ENCODE peak calls at places on chromosomes 2 and 18, in ten cellular contexts. O, E, B, K, M, I, G, D, Y and L are unnamed samples. For H3K4me1, the result is how much of the 10 kb centered on the place peaks cover.

GRCh38 chr2:655626-656025 is 21.6 kb downstream of the TMEM18 start:
- DNase-seq in G (no peak), I (no peak), M (no peak), Y (peak), O (no peak), K (peak), E (no peak), B (no peak), D (no peak), L (no peak)

GRCh38 chr2:229032596-229033234 is 238.4 kb downstream of the PID1 start:
- DNase-seq in M (no peak), O (no peak), B (no peak), G (no peak), E (no peak), Y (no peak), K (no peak), D (no peak), I (no peak), L (no peak)

GRCh38 chr18:25111382-25112070 is 240.4 kb downstream of the ZNF521 start:
- DNase-seq in B (no peak), D (no peak), G (no peak), M (no peak), E (no peak), I (no peak), Y (no peak), K (no peak), O (no peak), L (no peak)

GRCh38 chr2:240510513-240511210 is 47.1 kb downstream of the ANKMY1 start:
- DNase-seq in I (no peak), G (no peak), Y (no peak), K (no peak), B (no peak), E (no peak), D (no peak), O (no peak), M (no peak), L (no peak)

GRCh38 chr2:105879106-105879797 is 134.5 kb downstream of the NCK2 start:
- DNase-seq in D (no peak), I (no peak), M (no peak), Y (no peak), K (no peak), G (no peak), B (no peak), O (no peak), E (peak), L (no peak)

GRCh38 chr2:101745711-101746694 is 48.5 kb downstream of the MAP4K4 start:
- DNase-seq in G (peak), I (no peak), M (no peak), E (no peak), Y (no peak), B (no peak), O (peak), D (no peak), K (no peak), L (no peak)

GRCh38 chr2:157898591-157898996 is 22.5 kb upstream of the ACVR1 start:
- DNase-seq in E (no peak), B (no peak), I (no peak), K (peak), O (peak), D (peak), Y (peak), M (no peak), G (peak), L (no peak)

GRCh38 chr18:37253424-37254255 is 312.0 kb downstream of the CELF4 start:
- DNase-seq in I (no peak), D (peak), O (no peak), B (no peak), G (peak), K (no peak), Y (no peak), E (no peak), M (no peak), L (no peak)

GRCh38 chr18:7601936-7602335 is 34.8 kb downstream of the PTPRM start:
- DNase-seq in D (no peak), Y (no peak), M (no peak), O (no peak), I (no peak), B (no peak), K (no peak), E (no peak), G (no peak), L (no peak)

GRCh38 chr18:42025491-42025890 is 70.5 kb downstream of the PIK3C3 start:
- DNase-seq in B (no peak), M (no peak), O (no peak), Y (no peak), I (no peak), G (no peak), K (no peak), D (no peak), E (no peak), L (no peak)

GRCh38 chr2:171615071-171615470 is 72.2 kb upstream of the DYNC1I2 start:
- DNase-seq in D (no peak), I (no peak), K (no peak), M (no peak), G (no peak), O (no peak), Y (no peak), E (no peak), B (no peak), L (no peak)

GRCh38 chr2:191056218-191056617 is 42.2 kb upstream of the STAT1 start:
- DNase-seq in E (peak), I (no peak), Y (no peak), B (no peak), K (peak), G (no peak), M (no peak), D (no peak), O (no peak), L (no peak)

GRCh38 chr2:48414980-48415764 is 114.8 kb upstream of the STON1 start:
- DNase-seq in M (no peak), K (peak), E (no peak), Y (no peak), D (no peak), O (no peak), G (no peak), B (no peak), I (no peak), L (no peak)

GRCh38 chr18:38415811-38416210 is 850.2 kb upstream of the CELF4 start:
- DNase-seq in E (no peak), I (no peak), O (no peak), D (no peak), K (no peak), B (no peak), M (no peak), Y (no peak), G (no peak), L (no peak)

GRCh38 chr2:232367591-232368233 is 10.8 kb upstream of the ALPP start:
- DNase-seq in O (no peak), B (no peak), M (no peak), G (no peak), E (no peak), D (no peak), Y (no peak), I (no peak), K (no peak), L (no peak)

GRCh38 chr2:235543126-235543750 is 49.4 kb downstream of the AGAP1 start:
- DNase-seq in M (no peak), I (peak), O (no peak), K (no peak), Y (no peak), E (peak), D (peak), B (no peak), G (peak), L (no peak)

GRCh38 chr2:133641497-133641896 is 73.2 kb upstream of the NCKAP5 start:
- DNase-seq in G (peak), Y (no peak), O (peak), D (peak), M (no peak), B (no peak), I (peak), K (no peak), E (peak), L (no peak)

GRCh38 chr2:109009920-109010610 is 21.0 kb upstream of the EDAR start:
- DNase-seq in Y (no peak), K (no peak), G (peak), M (no peak), D (no peak), I (no peak), O (no peak), B (no peak), E (no peak), L (no peak)

GRCh38 chr2:232435805-232436204 is 20.1 kb upstream of the ALPI start:
- DNase-seq in B (no peak), E (no peak), M (no peak), Y (no peak), K (no peak), D (no peak), I (no peak), G (no peak), O (no peak), L (no peak)

GRCh38 chr2:24972315-24972958 is 682 bp upstream of the DNAJC27 start:
- DNase-seq in K (peak), Y (peak), E (peak), M (peak), D (no peak), G (peak), O (peak), I (no peak), B (peak), L (peak)

GRCh38 chr18:25561923-25562322 is 210.0 kb upstream of the ZNF521 start:
- DNase-seq in D (no peak), E (peak), M (no peak), Y (peak), O (no peak), B (no peak), K (peak), I (no peak), G (peak), L (peak)

GRCh38 chr2:200865736-200865995 is 1.2 kb upstream of the CLK1 start:
- DNase-seq in G (no peak), D (no peak), E (no peak), K (no peak), B (no peak), Y (no peak), O (no peak), I (no peak), M (no peak), L (no peak)

GRCh38 chr2:166104773-166105172 is 23.0 kb downstream of the SCN1A start:
- DNase-seq in G (no peak), M (no peak), E (no peak), Y (no peak), K (no peak), I (no peak), B (no peak), D (no peak), O (no peak), L (no peak)

GRCh38 chr2:216495656-216496055 is 3.0 kb upstream of the RPL37A start:
- DNase-seq in G (no peak), O (no peak), M (no peak), K (no peak), E (no peak), Y (no peak), I (no peak), D (no peak), B (no peak), L (no peak)

GRCh38 chr2:216490061-216490460 is 8.6 kb upstream of the RPL37A start:
- DNase-seq in B (no peak), E (no peak), I (no peak), O (peak), D (no peak), M (no peak), K (no peak), G (peak), Y (no peak), L (no peak)

GRCh38 chr2:216491757-216492635 is 6.6 kb upstream of the RPL37A start:
- DNase-seq in I (no peak), M (no peak), E (no peak), K (no peak), D (no peak), G (no peak), B (no peak), Y (no peak), O (no peak), L (peak)

GRCh38 chr2:216497382-216497781 is 1.3 kb upstream of the RPL37A start:
- DNase-seq in M (no peak), D (no peak), K (no peak), Y (no peak), B (no peak), G (no peak), E (no peak), O (no peak), I (no peak), L (no peak)

GRCh38 chr2:216492951-216493685 is 5.5 kb upstream of the RPL37A start:
- DNase-seq in I (no peak), G (peak), O (peak), K (no peak), M (no peak), D (no peak), E (no peak), Y (no peak), B (no peak), L (no peak)
- H3K4me1 ChIP-seq in I (under half), G (under half), O (under half), K (under half), M (under half), D (under half), E (under half), Y (under half), B (under half), L (under half)

DNA sequence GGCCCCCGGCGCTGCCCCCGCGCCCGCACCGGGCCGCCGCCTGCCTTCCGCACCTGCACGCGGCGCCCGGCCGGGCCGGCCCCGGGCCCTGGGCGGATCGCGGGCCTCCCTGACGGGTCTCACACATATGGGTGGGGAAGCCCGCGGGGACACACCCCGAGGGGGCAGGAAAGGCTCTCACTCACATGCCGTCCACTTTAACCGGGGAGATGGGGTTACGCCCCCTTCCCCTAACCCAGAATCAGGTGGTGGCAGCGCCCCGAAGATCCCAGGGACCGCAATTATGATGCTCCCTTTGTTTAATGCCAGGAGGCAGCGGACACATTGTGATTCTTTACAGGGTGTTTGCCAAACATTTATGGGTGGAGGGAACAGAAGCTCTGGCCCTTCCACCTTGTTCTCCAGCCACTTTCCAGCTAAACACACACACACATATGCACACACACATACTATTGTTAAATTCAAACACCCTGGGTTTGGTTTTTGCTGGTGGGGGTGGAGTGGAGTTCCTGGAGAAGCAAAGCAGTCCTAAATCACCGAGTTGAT is 433 bp upstream of the ANKRD44 start:
- DNase-seq in D (no peak), K (no peak), E (no peak), Y (no peak), G (no peak), B (no peak), M (no peak), I (no peak), O (no peak), L (no peak)
- H3K4me1 ChIP-seq in D (under half), K (half or more), E (under half), Y (under half), G (under half), B (under half), M (under half), I (under half), O (under half), L (half or more)

GRCh38 chr18:58491113-58491696 is 137.7 kb downstream of the ALPK2 start:
- DNase-seq in M (no peak), Y (no peak), G (no peak), E (no peak), I (no peak), D (no peak), K (no peak), B (no peak), O (no peak), L (no peak)
- H3K4me1 ChIP-seq in M (under half), Y (under half), G (under half), E (under half), I (under half), D (under half), K (under half), B (under half), O (under half), L (under half)

GRCh38 chr2:54486766-54487165 is 30.6 kb downstream of the SPTBN1 start:
- DNase-seq in K (no peak), M (no peak), I (no peak), D (no peak), Y (no peak), G (no peak), B (no peak), E (no peak), O (no peak), L (no peak)

GRCh38 chr2:54492335-54492734 is 36.2 kb downstream of the SPTBN1 start:
- DNase-seq in Y (no peak), D (no peak), I (no peak), M (no peak), K (no peak), E (no peak), O (no peak), B (no peak), G (no peak), L (no peak)

GRCh38 chr2:54494087-54494486 is 38.0 kb downstream of the SPTBN1 start:
- DNase-seq in B (no peak), G (no peak), M (no peak), E (no peak), D (no peak), O (no peak), Y (no peak), I (no peak), K (no peak), L (no peak)

DNA sequence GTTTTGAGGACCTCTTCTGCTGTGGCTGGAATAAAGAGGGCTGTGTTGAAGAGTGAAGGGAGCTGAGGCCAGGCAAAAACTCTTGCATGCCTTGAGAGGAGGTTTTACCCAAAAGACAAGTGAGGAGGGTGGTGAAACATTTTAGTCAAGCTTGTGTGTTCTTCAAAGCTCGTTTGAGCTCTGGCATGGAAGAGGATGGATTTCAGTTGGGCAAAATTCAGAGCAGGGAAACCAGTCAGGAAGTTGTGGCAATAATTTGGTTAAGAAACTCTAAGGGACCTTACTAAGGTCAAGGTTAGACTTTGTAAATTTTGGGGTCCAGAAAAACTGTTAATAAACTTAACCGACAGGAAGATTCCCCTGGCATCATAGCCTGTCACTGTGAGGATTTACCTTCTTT is 34.7 kb downstream of the SPTBN1 start:
- DNase-seq in K (no peak), I (no peak), D (no peak), O (no peak), Y (no peak), M (no peak), G (no peak), B (no peak), E (no peak), L (no peak)
- H3K4me1 ChIP-seq in K (under half), I (under half), D (under half), O (under half), Y (half or more), M (half or more), G (under half), B (under half), E (under half), L (under half)

GRCh38 chr2:3647246-3647645 is 10.8 kb upstream of the ALLC start:
- DNase-seq in I (no peak), O (no peak), B (no peak), Y (no peak), M (no peak), K (no peak), E (no peak), G (no peak), D (no peak), L (no peak)

GRCh38 chr2:3648652-3649177 is 9.3 kb upstream of the ALLC start:
- DNase-seq in K (no peak), O (no peak), M (no peak), G (no peak), Y (no peak), B (no peak), I (no peak), D (no peak), E (no peak), L (no peak)

GRCh38 chr2:3645745-3646389 is 12.1 kb upstream of the ALLC start:
- DNase-seq in B (no peak), M (no peak), O (no peak), E (no peak), G (no peak), I (peak), Y (no peak), D (no peak), K (no peak), L (no peak)

GRCh38 chr2:3649581-3649980 is 8.4 kb upstream of the ALLC start:
- DNase-seq in O (no peak), D (no peak), M (no peak), E (no peak), I (no peak), Y (no peak), B (no peak), G (no peak), K (no peak), L (no peak)

GRCh38 chr2:3647831-3648651 is 10.0 kb upstream of the ALLC start:
- DNase-seq in B (no peak), E (no peak), K (no peak), I (no peak), M (no peak), O (no peak), Y (no peak), D (no peak), G (no peak), L (no peak)
- H3K4me1 ChIP-seq in B (under half), E (under half), K (under half), I (under half), M (under half), O (under half), Y (under half), D (under half), G (under half), L (under half)

DNA sequence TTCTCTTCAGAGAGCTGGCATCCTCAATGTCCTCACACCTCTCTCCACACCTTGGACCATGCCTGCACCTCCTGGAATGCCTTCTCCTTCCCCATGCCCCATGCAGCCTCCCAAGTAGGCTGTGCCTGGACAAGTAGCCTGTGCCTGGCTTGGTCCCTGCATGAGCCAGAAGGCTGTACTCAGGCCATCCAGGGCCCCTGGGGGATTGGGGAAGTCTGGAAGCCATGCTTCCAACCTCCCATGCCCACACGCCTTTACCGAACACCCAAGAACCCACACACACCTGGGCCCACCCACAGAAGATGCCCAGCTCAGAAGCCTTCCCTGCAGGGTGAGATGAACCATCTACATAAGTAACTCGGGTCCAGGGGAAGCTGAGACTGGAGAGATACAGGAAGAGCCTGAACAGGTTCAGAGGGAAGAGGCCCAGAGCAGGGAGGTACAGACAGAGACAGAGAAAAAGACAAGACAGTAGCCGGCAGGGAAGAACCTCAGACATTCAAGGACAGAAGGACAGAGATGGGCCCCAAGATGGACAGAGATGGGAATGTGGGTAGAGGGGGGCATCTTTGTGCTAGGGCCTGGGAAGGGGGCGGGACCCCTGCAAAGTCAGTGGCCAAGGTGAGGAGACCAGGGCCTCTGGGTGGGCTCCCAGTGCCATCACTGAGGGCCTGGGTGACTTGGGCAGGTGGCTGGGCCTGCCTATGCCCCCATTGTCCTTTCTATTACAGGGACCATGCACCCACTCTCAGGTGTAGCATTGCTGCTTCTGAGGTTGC is 4.3 kb downstream of the BIN1 start:
- DNase-seq in M (no peak), I (peak), O (no peak), D (no peak), G (no peak), B (no peak), Y (no peak), K (no peak), E (no peak), L (no peak)
- H3K4me1 ChIP-seq in M (under half), I (under half), O (under half), D (half or more), G (under half), B (under half), Y (half or more), K (under half), E (under half), L (under half)

GRCh38 chr2:42186945-42187632 is 17.9 kb downstream of the EML4 start:
- DNase-seq in Y (no peak), E (no peak), D (no peak), G (no peak), M (no peak), O (no peak), I (no peak), K (no peak), B (no peak), L (no peak)
- H3K4me1 ChIP-seq in Y (under half), E (under half), D (half or more), G (under half), M (under half), O (under half), I (under half), K (under half), B (under half), L (under half)